ENCODE peak calls at places on chromosome X, in four cellular contexts. One of them, this sample, is unnamed.

GRCh38 chrX:29318051-29318450 is 730.8 kb downstream of the IL1RAPL1 start:
- DNase-seq in lung: no peak
- DNase-seq in adrenal gland: no peak
- DNase-seq in ascending aorta: no peak
- DNase-seq in this sample: no peak

GRCh38 chrX:67759018-67759417 is 215.2 kb downstream of the AR start:
- DNase-seq in lung: no peak
- DNase-seq in adrenal gland: no peak
- DNase-seq in ascending aorta: no peak
- DNase-seq in this sample: no peak

GRCh38 chrX:150084474-150085229 is 146.4 kb upstream of the EOLA2 start:
- DNase-seq in lung: no peak
- DNase-seq in adrenal gland: no peak
- DNase-seq in ascending aorta: no peak
- DNase-seq in this sample: no peak

GRCh38 chrX:46567388-46567787 is 6.2 kb upstream of the CHST7 start:
- DNase-seq in lung: no peak
- DNase-seq in adrenal gland: no peak
- DNase-seq in ascending aorta: no peak
- DNase-seq in this sample: no peak

GRCh38 chrX:45187731-45188130 is 12.9 kb downstream of the DIPK2B start:
- DNase-seq in lung: no peak
- DNase-seq in adrenal gland: no peak
- DNase-seq in ascending aorta: no peak
- DNase-seq in this sample: no peak

GRCh38 chrX:15310117-15310516 is 5.3 kb downstream of the ASB11 start:
- DNase-seq in lung: peak
- DNase-seq in adrenal gland: peak
- DNase-seq in ascending aorta: no peak
- DNase-seq in this sample: no peak

GRCh38 chrX:124211312-124211942 is 121.0 kb upstream of the TEX13D start:
- DNase-seq in lung: no peak
- DNase-seq in adrenal gland: no peak
- DNase-seq in ascending aorta: no peak
- DNase-seq in this sample: peak

GRCh38 chrX:124736553-124737240 is 390.3 kb downstream of the SH2D1A start:
- DNase-seq in lung: no peak
- DNase-seq in adrenal gland: no peak
- DNase-seq in ascending aorta: no peak
- DNase-seq in this sample: no peak

GRCh38 chrX:111955916-111956315 is 79.9 kb downstream of the TRPC5OS start:
- DNase-seq in lung: no peak
- DNase-seq in adrenal gland: no peak
- DNase-seq in ascending aorta: no peak
- DNase-seq in this sample: no peak

GRCh38 chrX:29617725-29618124 is 597.6 kb upstream of the MAGEB2 start:
- DNase-seq in lung: no peak
- DNase-seq in adrenal gland: no peak
- DNase-seq in ascending aorta: no peak
- DNase-seq in this sample: no peak

GRCh38 chrX:151396042-151396826 is 772 bp upstream of the VMA21 start:
- DNase-seq in lung: peak
- DNase-seq in adrenal gland: no peak
- DNase-seq in ascending aorta: no peak
- DNase-seq in this sample: peak

GRCh38 chrX:69100478-69100877 is 64.8 kb downstream of the PJA1 start:
- DNase-seq in lung: no peak
- DNase-seq in adrenal gland: no peak
- DNase-seq in ascending aorta: no peak
- DNase-seq in this sample: no peak

GRCh38 chrX:16772460-16772859 is 13.8 kb upstream of the TXLNG start:
- DNase-seq in lung: no peak
- DNase-seq in adrenal gland: no peak
- DNase-seq in ascending aorta: no peak
- DNase-seq in this sample: no peak

GRCh38 chrX:107827137-107827831 is 1.6 kb downstream of the MID2 start:
- DNase-seq in lung: no peak
- DNase-seq in adrenal gland: no peak
- DNase-seq in ascending aorta: no peak
- DNase-seq in this sample: no peak

GRCh38 chrX:5176766-5177165 is 1051.9 kb downstream of the NLGN4X start:
- DNase-seq in lung: no peak
- DNase-seq in adrenal gland: no peak
- DNase-seq in ascending aorta: no peak
- DNase-seq in this sample: no peak

GRCh38 chrX:44314259-44314734 is 29.2 kb downstream of the EFHC2 start:
- DNase-seq in lung: no peak
- DNase-seq in adrenal gland: no peak
- DNase-seq in ascending aorta: no peak
- DNase-seq in this sample: peak

GRCh38 chrX:13985697-13986435 is 43.8 kb downstream of the GEMIN8 start:
- DNase-seq in lung: no peak
- DNase-seq in adrenal gland: no peak
- DNase-seq in ascending aorta: no peak
- DNase-seq in this sample: no peak

GRCh38 chrX:53056292-53056691 is 7.7 kb downstream of the GPR173 start:
- DNase-seq in lung: no peak
- DNase-seq in adrenal gland: no peak
- DNase-seq in ascending aorta: no peak
- DNase-seq in this sample: no peak

GRCh38 chrX:149881081-149881711 is at the start of gene MAGEA8:
- DNase-seq in lung: no peak
- DNase-seq in adrenal gland: no peak
- DNase-seq in ascending aorta: no peak
- DNase-seq in this sample: no peak

GRCh38 chrX:110477593-110478228 is 119.1 kb downstream of the RTL9 start:
- DNase-seq in lung: no peak
- DNase-seq in adrenal gland: no peak
- DNase-seq in ascending aorta: no peak
- DNase-seq in this sample: no peak

GRCh38 chrX:83469551-83469950 is 38.5 kb upstream of the POU3F4 start:
- DNase-seq in lung: no peak
- DNase-seq in adrenal gland: peak
- DNase-seq in ascending aorta: no peak
- DNase-seq in this sample: no peak

GRCh38 chrX:40434947-40435346 is 145.8 kb upstream of the ATP6AP2 start:
- DNase-seq in lung: no peak
- DNase-seq in adrenal gland: peak
- DNase-seq in ascending aorta: no peak
- DNase-seq in this sample: no peak

GRCh38 chrX:32545100-32545499 is 666.2 kb downstream of the DMD start:
- DNase-seq in lung: no peak
- DNase-seq in adrenal gland: no peak
- DNase-seq in ascending aorta: no peak
- DNase-seq in this sample: no peak

GRCh38 chrX:150715180-150715579 is 22.0 kb downstream of the MTMR1 start:
- DNase-seq in lung: no peak
- DNase-seq in adrenal gland: no peak
- DNase-seq in ascending aorta: no peak
- DNase-seq in this sample: no peak

GRCh38 chrX:113019958-113020357 is 179.3 kb upstream of the AMOT start:
- DNase-seq in lung: no peak
- DNase-seq in adrenal gland: no peak
- DNase-seq in ascending aorta: no peak
- DNase-seq in this sample: no peak

GRCh38 chrX:16671005-16671404 is 21.0 kb downstream of the S100G start:
- DNase-seq in lung: no peak
- DNase-seq in adrenal gland: peak
- DNase-seq in ascending aorta: no peak
- DNase-seq in this sample: peak

GRCh38 chrX:70452143-70452733 is 7.6 kb downstream of the DLG3 start:
- DNase-seq in lung: peak
- DNase-seq in adrenal gland: peak
- DNase-seq in ascending aorta: no peak
- DNase-seq in this sample: no peak

GRCh38 chrX:70453024-70453618 is 8.5 kb downstream of the DLG3 start:
- DNase-seq in lung: no peak
- DNase-seq in adrenal gland: no peak
- DNase-seq in ascending aorta: no peak
- DNase-seq in this sample: no peak

GRCh38 chrX:70456256-70456655 is 11.6 kb downstream of the DLG3 start:
- DNase-seq in lung: no peak
- DNase-seq in adrenal gland: no peak
- DNase-seq in ascending aorta: no peak
- DNase-seq in this sample: no peak

GRCh38 chrX:70455366-70456202 is 10.9 kb downstream of the DLG3 start:
- DNase-seq in lung: no peak
- DNase-seq in adrenal gland: no peak
- DNase-seq in ascending aorta: no peak
- DNase-seq in this sample: no peak

DNA sequence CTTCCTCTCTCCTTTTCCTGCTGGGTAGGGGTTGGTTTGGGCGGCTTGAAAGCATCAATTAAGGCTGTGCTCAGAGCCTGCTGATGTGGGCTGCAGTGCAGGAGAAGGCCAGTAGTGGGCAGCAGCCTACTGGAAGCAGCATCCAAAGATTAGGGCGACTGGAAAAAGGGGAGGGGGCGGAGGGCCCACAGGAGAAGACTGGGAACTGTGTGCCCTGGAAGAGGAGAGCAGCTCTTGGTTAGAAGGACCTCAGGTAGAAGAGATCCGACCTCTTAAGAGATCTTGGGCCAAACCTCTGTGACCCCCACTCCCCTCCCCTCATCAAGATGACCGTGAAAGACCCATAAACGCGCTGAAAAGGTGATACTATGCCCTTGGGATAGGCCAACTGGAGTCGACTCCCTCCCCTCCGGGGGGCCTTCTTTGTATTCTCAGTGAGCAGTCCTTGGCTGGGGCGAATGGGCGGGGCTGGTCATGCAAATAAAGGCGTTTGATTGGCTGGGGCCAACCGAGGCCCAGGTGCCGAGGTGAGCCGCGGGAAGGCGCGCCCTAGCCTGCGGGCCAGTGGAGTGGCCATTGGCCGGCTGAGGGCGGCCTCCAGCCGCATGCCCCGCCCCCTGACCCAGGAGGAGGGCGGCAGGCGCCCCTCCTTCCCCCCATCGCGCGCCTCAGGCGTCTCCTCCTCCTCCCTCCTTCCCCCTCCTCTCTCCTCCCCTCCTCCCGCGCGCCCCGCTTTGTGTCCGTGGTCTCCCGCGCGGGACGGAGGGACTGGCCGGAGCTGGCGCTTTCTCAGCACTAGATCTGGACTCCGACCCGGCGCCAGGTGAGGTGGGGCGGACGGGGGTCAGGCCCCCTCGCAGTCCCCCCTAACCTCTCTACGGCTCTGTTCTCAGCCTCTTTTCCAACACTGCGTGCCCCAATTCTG is 10.1 kb downstream of the DLG3 start:
- DNase-seq in lung: peak
- DNase-seq in adrenal gland: peak
- DNase-seq in ascending aorta: peak
- DNase-seq in this sample: no peak
- H3K4me3 ChIP-seq in lung: peak
- H3K4me3 ChIP-seq in adrenal gland: peak
- H3K4me3 ChIP-seq in ascending aorta: peak
- H3K4me3 ChIP-seq in this sample: peak

GRCh38 chrX:20204354-20204753 is 62.4 kb downstream of the RPS6KA3 start:
- DNase-seq in lung: no peak
- DNase-seq in adrenal gland: no peak
- DNase-seq in ascending aorta: no peak
- DNase-seq in this sample: no peak
- TF ChIP-seq CTCF in lung: no peak
- TF ChIP-seq CTCF in adrenal gland: no peak
- TF ChIP-seq CTCF in ascending aorta: no peak
- TF ChIP-seq CTCF in this sample: no peak

GRCh38 chrX:55451125-55451524 is 802 bp upstream of the MAGEH1 start:
- DNase-seq in lung: no peak
- DNase-seq in adrenal gland: no peak
- DNase-seq in ascending aorta: no peak
- DNase-seq in this sample: no peak
- H3K4me3 ChIP-seq in lung: no peak
- H3K4me3 ChIP-seq in adrenal gland: no peak
- H3K4me3 ChIP-seq in ascending aorta: peak
- H3K4me3 ChIP-seq in this sample: no peak

DNA sequence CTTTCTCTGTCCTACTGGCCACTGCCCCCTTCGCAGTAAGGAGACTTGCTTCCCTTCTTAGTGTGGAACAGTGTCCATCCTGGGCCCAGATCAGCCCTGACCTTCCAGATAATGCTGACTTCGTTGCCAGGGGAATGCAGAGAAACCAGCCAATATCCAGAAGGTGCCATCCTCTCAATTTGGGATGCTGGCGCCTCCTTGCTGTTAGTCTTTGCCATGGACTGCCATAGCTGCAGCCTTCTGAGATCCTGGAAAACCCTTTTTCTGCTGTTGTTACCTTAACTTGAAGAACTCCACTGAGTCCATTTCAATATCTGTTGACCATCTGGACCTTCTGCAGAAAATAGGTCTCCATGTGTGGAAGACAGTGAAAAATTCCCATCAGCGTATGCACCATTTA is 21.8 kb downstream of the RAI2 start:
- DNase-seq in lung: no peak
- DNase-seq in adrenal gland: no peak
- DNase-seq in ascending aorta: no peak
- DNase-seq in this sample: no peak
- TF ChIP-seq CTCF in lung: no peak
- TF ChIP-seq CTCF in adrenal gland: no peak
- TF ChIP-seq CTCF in ascending aorta: no peak
- TF ChIP-seq CTCF in this sample: peak

GRCh38 chrX:154371771-154372300 is 2.6 kb downstream of the FLNA start:
- DNase-seq in lung: no peak
- DNase-seq in adrenal gland: no peak
- DNase-seq in ascending aorta: no peak
- DNase-seq in this sample: no peak
- H3K4me3 ChIP-seq in lung: no peak
- H3K4me3 ChIP-seq in adrenal gland: no peak
- H3K4me3 ChIP-seq in ascending aorta: peak
- H3K4me3 ChIP-seq in this sample: peak

GRCh38 chrX:152656087-152656486 is 18.4 kb downstream of the GABRQ start:
- DNase-seq in lung: no peak
- DNase-seq in adrenal gland: no peak
- DNase-seq in ascending aorta: no peak
- DNase-seq in this sample: no peak

GRCh38 chrX:152663086-152663485 is 25.4 kb downstream of the GABRQ start:
- DNase-seq in lung: no peak
- DNase-seq in adrenal gland: no peak
- DNase-seq in ascending aorta: no peak
- DNase-seq in this sample: no peak

GRCh38 chrX:152656890-152657289 is 19.2 kb downstream of the GABRQ start:
- DNase-seq in lung: no peak
- DNase-seq in adrenal gland: no peak
- DNase-seq in ascending aorta: no peak
- DNase-seq in this sample: no peak

GRCh38 chrX:152652467-152652866 is 14.8 kb downstream of the GABRQ start:
- DNase-seq in lung: no peak
- DNase-seq in adrenal gland: no peak
- DNase-seq in ascending aorta: no peak
- DNase-seq in this sample: no peak

DNA sequence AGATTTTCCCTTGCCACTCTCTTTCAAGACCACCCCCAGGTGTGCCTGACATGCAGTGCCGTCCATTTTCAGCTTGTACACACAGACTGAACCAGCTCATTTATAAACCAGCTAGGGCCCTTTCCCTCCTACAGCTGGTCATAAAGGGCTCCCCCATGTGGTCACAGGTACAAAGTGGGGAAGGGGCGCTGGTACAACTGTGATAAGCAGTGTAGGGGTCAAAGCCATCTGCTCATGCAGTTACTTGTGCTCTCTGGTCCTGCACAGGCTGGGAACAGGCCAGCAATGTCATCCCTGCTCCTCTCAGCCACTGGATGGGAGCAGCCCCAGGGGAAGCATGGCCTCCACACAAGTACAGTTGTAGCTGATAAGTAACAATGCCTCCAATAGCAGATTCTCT is 20.6 kb downstream of the GABRQ start:
- DNase-seq in lung: no peak
- DNase-seq in adrenal gland: no peak
- DNase-seq in ascending aorta: no peak
- DNase-seq in this sample: no peak
- TF ChIP-seq CTCF in lung: no peak
- TF ChIP-seq CTCF in adrenal gland: no peak
- TF ChIP-seq CTCF in ascending aorta: no peak
- TF ChIP-seq CTCF in this sample: no peak